ENCODE peak calls at places on chromosomes 5 and 9, in eight cellular contexts. L, K, Q, M, Y, I, H and T are unnamed samples.

GRCh38 chr5:93428868-93429267 is 152.2 kb downstream of the NR2F1-AS1 start:
- DNase-seq in L (no peak), K (no peak), Q (no peak), M (peak), Y (no peak), I (no peak), H (no peak), T (no peak)

GRCh38 chr9:134320916-134321570 is 5.2 kb upstream of the RXRA start:
- DNase-seq in L (no peak), K (no peak), Q (no peak), M (no peak), Y (peak), I (no peak), H (no peak), T (no peak)

GRCh38 chr9:13705913-13706312 is 426.4 kb upstream of the MPDZ start:
- DNase-seq in L (no peak), K (no peak), Q (peak), M (no peak), Y (peak), I (no peak), H (no peak), T (no peak)

GRCh38 chr9:121985792-121986494 is 107.2 kb downstream of the TTLL11 start:
- DNase-seq in L (peak), K (no peak), Q (peak), M (no peak), Y (peak), I (no peak), H (no peak), T (no peak)

GRCh38 chr5:1288439-1289335 is 6.2 kb downstream of the TERT start:
- DNase-seq in L (no peak), K (no peak), Q (no peak), M (no peak), Y (no peak), I (no peak), H (no peak), T (no peak)

GRCh38 chr9:109652112-109652511 is 127.9 kb upstream of the PALM2AKAP2 start:
- DNase-seq in L (no peak), K (no peak), Q (no peak), M (peak), Y (no peak), I (no peak), H (no peak), T (no peak)

GRCh38 chr5:126403871-126404270 is 19.3 kb upstream of the GRAMD2B start:
- DNase-seq in L (no peak), K (no peak), Q (no peak), M (peak), Y (no peak), I (no peak), H (no peak), T (no peak)

GRCh38 chr5:67879619-67880357 is 335.8 kb upstream of the PIK3R1 start:
- DNase-seq in L (peak), K (no peak), Q (no peak), M (peak), Y (no peak), I (no peak), H (no peak), T (no peak)

GRCh38 chr9:68704804-68705635 is at the start of gene PIP5K1B:
- DNase-seq in L (peak), K (no peak), Q (no peak), M (peak), Y (peak), I (peak), H (no peak), T (peak)

GRCh38 chr9:134636142-134636507 is 5.5 kb upstream of the COL5A1 start:
- DNase-seq in L (no peak), K (no peak), Q (no peak), M (no peak), Y (no peak), I (no peak), H (no peak), T (no peak)

GRCh38 chr9:89000973-89001916 is 10.0 kb downstream of the S1PR3 start:
- DNase-seq in L (peak), K (peak), Q (peak), M (peak), Y (peak), I (peak), H (peak), T (peak)

GRCh38 chr5:134127988-134128647 is 13.6 kb downstream of the TCF7 start:
- DNase-seq in L (no peak), K (no peak), Q (no peak), M (no peak), Y (no peak), I (no peak), H (no peak), T (no peak)

GRCh38 chr5:109739741-109740140 is 50.0 kb downstream of the MAN2A1 start:
- DNase-seq in L (no peak), K (no peak), Q (no peak), M (peak), Y (no peak), I (no peak), H (no peak), T (no peak)

GRCh38 chr5:132056610-132057497 is 3.6 kb upstream of the IL3 start:
- DNase-seq in L (no peak), K (no peak), Q (no peak), M (no peak), Y (no peak), I (no peak), H (no peak), T (no peak)

GRCh38 chr9:117325789-117326185 is 89.1 kb downstream of the ASTN2 start:
- DNase-seq in L (no peak), K (no peak), Q (no peak), M (no peak), Y (no peak), I (no peak), H (no peak), T (no peak)

GRCh38 chr5:36561596-36561995 is 44.8 kb upstream of the SLC1A3 start:
- DNase-seq in L (no peak), K (no peak), Q (no peak), M (no peak), Y (no peak), I (no peak), H (no peak), T (no peak)

GRCh38 chr5:139946440-139946839 is 96.7 kb downstream of the NRG2 start:
- DNase-seq in L (no peak), K (no peak), Q (no peak), M (no peak), Y (no peak), I (no peak), H (no peak), T (no peak)

GRCh38 chr5:159878988-159879471 is 37.3 kb upstream of the ADRA1B start:
- DNase-seq in L (peak), K (no peak), Q (peak), M (peak), Y (peak), I (no peak), H (no peak), T (no peak)

GRCh38 chr5:95178046-95178651 is 106.7 kb downstream of the MCTP1 start:
- DNase-seq in L (no peak), K (no peak), Q (no peak), M (peak), Y (no peak), I (no peak), H (no peak), T (no peak)

GRCh38 chr9:130467371-130467770 is 22.6 kb downstream of the ASS1 start:
- DNase-seq in L (no peak), K (no peak), Q (no peak), M (no peak), Y (no peak), I (no peak), H (no peak), T (peak)

GRCh38 chr5:145869753-145870152 is 3.1 kb downstream of the GRXCR2 start:
- DNase-seq in L (no peak), K (no peak), Q (no peak), M (no peak), Y (no peak), I (no peak), H (no peak), T (no peak)

GRCh38 chr5:132369471-132370240 is at the start of gene SLC22A5:
- DNase-seq in L (peak), K (peak), Q (no peak), M (peak), Y (peak), I (no peak), H (peak), T (peak)

GRCh38 chr5:179258001-179258921 is 87.0 kb downstream of the ADAMTS2 start:
- DNase-seq in L (no peak), K (no peak), Q (no peak), M (peak), Y (no peak), I (no peak), H (no peak), T (no peak)

GRCh38 chr5:159217236-159217635 is 7.9 kb upstream of the RNF145 start:
- DNase-seq in L (no peak), K (no peak), Q (no peak), M (no peak), Y (no peak), I (no peak), H (no peak), T (no peak)

GRCh38 chr5:103862398-103862797 is 299.8 kb upstream of the NUDT12 start:
- DNase-seq in L (no peak), K (no peak), Q (no peak), M (no peak), Y (no peak), I (no peak), H (no peak), T (no peak)

GRCh38 chr9:35652829-35653209 is 2.1 kb upstream of the SIT1 start:
- DNase-seq in L (no peak), K (no peak), Q (no peak), M (no peak), Y (no peak), I (no peak), H (no peak), T (no peak)

GRCh38 chr9:3436629-3437028 is 89.2 kb downstream of the RFX3 start:
- DNase-seq in L (no peak), K (no peak), Q (no peak), M (peak), Y (no peak), I (no peak), H (no peak), T (no peak)